ENCODE peak calls at places on chromosomes 13 and 19, in nine cellular contexts. F, D, G, H, W, N, Z, M and O are unnamed samples.
A peak's percentile ranks its signal among the peaks of the same experiment; 100 is the strongest.

GRCh38 chr13:85853161-85853894 is 54.1 kb upstream of the SLITRK6 start:
- DNase-seq in F (no peak), D (no peak), G (no peak), H (no peak), W (no peak), N (no peak), Z (no peak), M (no peak), O (no peak)

GRCh38 chr13:29810145-29810742 is 40.2 kb downstream of the UBL3 start:
- DNase-seq in F (peak; percentile 52), D (no peak), G (no peak), H (no peak), W (no peak), N (no peak), Z (no peak), M (peak; percentile 5), O (no peak)

GRCh38 chr13:74675185-74675584 is 541.0 kb upstream of the KLF12 start:
- DNase-seq in F (peak; percentile 75), D (no peak), G (no peak), H (no peak), W (no peak), N (no peak), Z (peak; percentile 38), M (no peak), O (no peak)

GRCh38 chr19:38551450-38551813 is 66.3 kb downstream of the MAP4K1 start:
- DNase-seq in F (no peak), D (no peak), G (no peak), H (no peak), W (peak; percentile 52), N (no peak), Z (peak; percentile 35), M (no peak), O (no peak)

GRCh38 chr13:110298566-110299321 is 8.2 kb downstream of the COL4A1 start:
- DNase-seq in F (no peak), D (peak; percentile 60), G (no peak), H (peak; percentile 57), W (no peak), N (no peak), Z (no peak), M (no peak), O (no peak)

GRCh38 chr19:58181902-58182576 is 822 bp upstream of the ZNF274 start:
- DNase-seq in F (no peak), D (peak; percentile 75), G (peak; percentile 43), H (peak; percentile 62), W (no peak), N (no peak), Z (peak; percentile 34), M (peak; percentile 71), O (no peak)

GRCh38 chr13:80374453-80374852 is 33.5 kb upstream of the SPRY2 start:
- DNase-seq in F (no peak), D (no peak), G (no peak), H (no peak), W (no peak), N (no peak), Z (no peak), M (no peak), O (no peak)

GRCh38 chr13:42474954-42475353 is 99.0 kb upstream of the TNFSF11 start:
- DNase-seq in F (peak; percentile 20), D (no peak), G (no peak), H (no peak), W (no peak), N (no peak), Z (no peak), M (no peak), O (no peak)

GRCh38 chr13:113058988-113059850 is 46.4 kb upstream of the F7 start:
- DNase-seq in F (no peak), D (no peak), G (no peak), H (no peak), W (no peak), N (no peak), Z (peak; percentile 6), M (no peak), O (no peak)

GRCh38 chr13:51907040-51907732 is 45.4 kb downstream of the CCDC70 start:
- DNase-seq in F (no peak), D (peak; percentile 10), G (no peak), H (no peak), W (no peak), N (no peak), Z (no peak), M (no peak), O (no peak)

GRCh38 chr19:16078759-16079707 is 2.7 kb downstream of the TPM4 start:
- DNase-seq in F (peak; percentile 97), D (no peak), G (peak; percentile 80), H (no peak), W (peak; percentile 94), N (no peak), Z (peak; percentile 97), M (peak; percentile 79), O (no peak)
- H3K9ac ChIP-seq in F (peak overlapping the region; percentile 100), D (peak overlapping the region; percentile 93), G (peak overlapping the region; percentile 98), H (peak overlapping the region; percentile 64), W (peak overlapping the region; percentile 99), N (no peak overlapping the region), Z (peak overlapping the region; percentile 100), M (peak overlapping the region; percentile 97), O (no peak overlapping the region)

GRCh38 chr19:47013041-47013517 is 6.6 kb upstream of the NPAS1 start:
- DNase-seq in F (peak; percentile 15), D (peak; percentile 89), G (peak; percentile 85), H (peak; percentile 97), W (no peak), N (no peak), Z (peak; percentile 86), M (peak; percentile 56), O (peak; percentile 52)

DNA sequence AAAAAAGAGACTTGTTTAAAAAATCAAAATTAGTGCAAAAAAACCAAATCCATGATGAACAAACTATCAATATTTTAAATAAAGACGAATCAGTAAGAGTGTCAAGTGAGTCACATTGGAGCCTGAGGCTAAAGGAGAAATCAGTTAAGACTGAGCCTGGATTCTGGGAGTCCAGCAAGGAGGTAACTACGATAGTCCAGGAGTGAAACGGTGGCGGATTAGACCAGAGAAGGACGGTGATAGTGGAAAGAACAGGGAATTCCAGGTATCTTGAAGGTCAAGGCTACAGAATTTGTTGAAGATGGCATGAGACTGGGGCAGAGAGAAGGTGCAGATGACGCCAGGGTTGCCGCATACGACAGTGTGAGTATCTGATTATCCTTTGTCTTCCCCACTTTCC is 7.0 kb upstream of the NPAS1 start:
- DNase-seq in F (no peak), D (no peak), G (no peak), H (no peak), W (no peak), N (no peak), Z (peak; percentile 52), M (no peak), O (no peak)
- H3K9ac ChIP-seq in F (peak overlapping the region; percentile 46), D (peak overlapping the region; percentile 4), G (no peak overlapping the region), H (no peak overlapping the region), W (no peak overlapping the region), N (no peak overlapping the region), Z (peak overlapping the region; percentile 28), M (no peak overlapping the region), O (peak overlapping the region; percentile 61)

DNA sequence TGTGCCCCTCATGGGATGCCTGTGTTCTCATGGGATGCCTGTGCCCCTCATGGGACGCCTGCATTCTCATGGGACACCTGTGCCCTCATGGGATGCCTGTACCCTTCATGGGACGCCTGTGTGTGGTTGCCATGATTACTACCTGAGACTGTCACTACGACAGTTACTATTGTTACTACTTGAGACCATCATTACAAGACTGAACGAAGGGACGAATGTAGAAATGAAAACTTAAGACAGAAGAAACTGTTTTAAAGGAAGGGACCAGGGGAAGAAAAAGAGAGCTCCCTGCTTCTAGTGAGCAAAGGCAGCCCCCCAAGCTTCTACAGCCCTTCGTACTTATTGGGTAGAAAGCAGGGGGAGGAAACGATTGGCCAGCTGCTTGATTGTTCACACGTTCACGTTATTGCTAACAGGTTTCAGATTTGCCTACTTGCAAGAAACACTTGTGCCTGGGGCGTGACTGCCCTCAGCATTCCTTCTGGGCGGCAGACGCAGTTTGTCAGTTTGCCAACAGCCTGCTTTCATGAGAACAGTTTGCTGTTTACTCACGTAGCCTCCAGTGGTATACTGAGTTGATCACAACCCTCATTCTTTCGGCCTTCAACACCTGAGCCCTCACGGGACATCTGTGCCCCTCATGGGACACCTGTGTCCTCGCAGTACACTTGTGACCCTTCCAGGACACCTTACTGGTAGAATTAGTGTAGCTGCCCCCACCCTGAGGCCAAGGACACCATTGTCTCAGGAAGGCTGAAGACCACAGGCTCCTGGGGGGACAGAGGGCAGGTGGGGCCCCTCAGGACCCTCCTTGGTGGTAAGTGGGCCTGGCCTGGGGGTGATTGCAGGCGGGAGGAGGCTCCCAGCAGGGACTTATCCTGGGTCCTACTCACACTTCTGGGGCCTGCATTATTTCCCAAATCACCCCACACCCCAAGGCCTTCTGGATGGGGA is 2.5 kb upstream of the S1PR4 start:
- DNase-seq in F (peak; percentile 60), D (no peak), G (peak; percentile 89), H (no peak), W (peak; percentile 57), N (no peak), Z (peak; percentile 89), M (no peak), O (no peak)
- H3K9ac ChIP-seq in F (no peak overlapping the region), D (no peak overlapping the region), G (peak overlapping the region; percentile 73), H (no peak overlapping the region), W (peak overlapping the region; percentile 42), N (no peak overlapping the region), Z (peak overlapping the region; percentile 64), M (no peak overlapping the region), O (no peak overlapping the region)

GRCh38 chr19:50801107-50801506 is 10.9 kb downstream of the ACP4 start:
- DNase-seq in F (no peak), D (no peak), G (no peak), H (no peak), W (no peak), N (no peak), Z (no peak), M (no peak), O (no peak)
- H3K9ac ChIP-seq in F (no peak overlapping the region), D (no peak overlapping the region), G (no peak overlapping the region), H (no peak overlapping the region), W (no peak overlapping the region), N (no peak overlapping the region), Z (no peak overlapping the region), M (no peak overlapping the region), O (no peak overlapping the region)

GRCh38 chr19:10514211-10515145 is 2.8 kb downstream of the S1PR5 start:
- DNase-seq in F (no peak), D (peak; percentile 78), G (no peak), H (peak; percentile 48), W (no peak), N (no peak), Z (peak; percentile 27), M (no peak), O (no peak)
- H3K9ac ChIP-seq in F (no peak overlapping the region), D (no peak overlapping the region), G (no peak overlapping the region), H (no peak overlapping the region), W (no peak overlapping the region), N (peak overlapping the region; percentile 30), Z (no peak overlapping the region), M (no peak overlapping the region), O (peak overlapping the region; percentile 53)

DNA sequence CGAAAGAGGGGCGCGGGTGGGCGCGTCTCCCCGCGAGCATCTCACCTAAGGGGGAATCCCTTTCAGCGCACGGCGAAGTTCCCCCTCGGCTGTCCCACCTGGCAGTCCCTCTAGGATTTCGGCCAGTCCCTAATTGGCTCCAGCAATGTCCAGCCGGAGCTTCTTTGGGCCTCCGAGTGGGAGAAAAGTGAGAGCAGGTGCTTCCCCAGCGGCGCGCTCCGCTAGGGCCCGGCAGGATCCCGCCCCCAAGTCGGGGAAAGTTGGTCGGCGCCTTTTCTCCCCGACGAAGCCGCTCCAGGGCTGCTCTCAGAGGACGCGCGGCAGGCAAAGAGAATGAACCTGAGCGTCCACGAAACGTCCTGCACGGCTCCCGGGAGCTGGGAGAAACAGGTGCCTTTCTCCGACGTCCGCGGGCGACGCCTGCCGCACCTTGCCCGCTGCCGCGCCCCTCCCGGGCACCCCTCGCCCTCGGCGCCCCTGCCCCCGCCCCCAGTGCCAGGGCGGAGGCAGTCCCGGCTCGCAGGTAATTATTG is 366 bp upstream of the KL start:
- DNase-seq in F (no peak), D (peak; percentile 44), G (peak; percentile 31), H (peak; percentile 57), W (no peak), N (no peak), Z (peak; percentile 8), M (no peak), O (no peak)
- H3K9ac ChIP-seq in F (no peak overlapping the region), D (no peak overlapping the region), G (no peak overlapping the region), H (no peak overlapping the region), W (peak overlapping the region; percentile 22), N (no peak overlapping the region), Z (no peak overlapping the region), M (no peak overlapping the region), O (no peak overlapping the region)